ENCODE peak calls at places on chromosomes 16 and 17, in four cellular contexts. N is K562, Y is HepG2, G is GM12878. B is an unnamed sample.

GRCh38 chr16:85423631-85424030 is 189.5 kb upstream of the GSE1 start:
- DNase-seq in N (no peak), Y (no peak), G (no peak), B (no peak)

GRCh38 chr17:44130693-44131349 is 7.4 kb upstream of the HDAC5 start:
- DNase-seq in N (no peak), Y (peak; percentile 67), G (no peak), B (no peak)

GRCh38 chr17:6724009-6724408 is 10.8 kb upstream of the SLC13A5 start:
- DNase-seq in N (no peak), Y (no peak), G (no peak), B (no peak)

GRCh38 chr17:49063652-49064051 is 66.5 kb downstream of the IGF2BP1 start:
- DNase-seq in N (no peak), Y (no peak), G (no peak), B (no peak)

GRCh38 chr17:40953876-40954275 is 12.9 kb downstream of the KRT39 start:
- DNase-seq in N (no peak), Y (no peak), G (no peak), B (no peak)

GRCh38 chr16:71846443-71846842 is 667 bp downstream of the ATXN1L start:
- DNase-seq in N (no peak), Y (no peak), G (no peak), B (peak; percentile 20)

GRCh38 chr17:39934324-39934723 is 6.8 kb downstream of the LRRC3C start:
- DNase-seq in N (no peak), Y (peak; percentile 61), G (no peak), B (no peak)

GRCh38 chr16:75575976-75576375 is 9.8 kb downstream of the GABARAPL2 start:
- DNase-seq in N (no peak), Y (no peak), G (no peak), B (no peak)

GRCh38 chr17:31508310-31509094 is 117.0 kb downstream of the RAB11FIP4 start:
- DNase-seq in N (peak; percentile 69), Y (peak; percentile 32), G (peak; percentile 69), B (no peak)

GRCh38 chr16:54938351-54939346 is 8.0 kb downstream of the IRX5 start:
- DNase-seq in N (no peak), Y (no peak), G (no peak), B (no peak)

GRCh38 chr17:32283745-32284207 is 18.1 kb downstream of the RHBDL3 start:
- DNase-seq in N (no peak), Y (no peak), G (no peak), B (no peak)

GRCh38 chr17:50205111-50205821 is 3.8 kb upstream of the COL1A1 start:
- DNase-seq in N (no peak), Y (no peak), G (no peak), B (no peak)

GRCh38 chr16:66524601-66525164 is 25.2 kb downstream of the TK2 start:
- DNase-seq in N (peak; percentile 47), Y (no peak), G (peak; percentile 85), B (no peak)

GRCh38 chr17:69761767-69762321 is 313.2 kb upstream of the KCNJ16 start:
- DNase-seq in N (no peak), Y (peak; percentile 9), G (no peak), B (no peak)

GRCh38 chr17:72602517-72603345 is 481.9 kb downstream of the SOX9 start:
- DNase-seq in N (no peak), Y (no peak), G (no peak), B (no peak)

DNA sequence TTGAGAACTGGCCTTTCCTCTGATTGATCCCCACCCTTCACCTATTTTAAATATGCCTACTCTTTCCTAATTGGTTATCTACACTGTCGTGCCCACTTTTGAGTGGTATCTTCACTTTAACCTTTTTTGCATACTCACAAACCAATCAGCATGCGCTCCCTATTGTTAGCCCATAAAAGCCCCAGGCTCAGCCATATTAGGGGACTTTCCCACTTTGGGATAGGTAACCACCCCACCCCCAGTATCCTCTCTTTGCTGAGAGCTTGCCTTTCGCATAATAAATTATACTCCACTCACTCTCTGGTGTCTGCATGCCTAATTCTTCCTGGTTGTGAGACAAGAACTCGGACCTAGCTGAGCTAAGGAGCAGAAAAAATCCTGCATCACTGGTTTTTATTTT is 59.5 kb upstream of the NOL11 start:
- DNase-seq in N (no peak), Y (no peak), G (no peak), B (no peak)
- TF ChIP-seq SP1 in N (no peak), Y (no peak), G (no peak), B (no peak)

DNA sequence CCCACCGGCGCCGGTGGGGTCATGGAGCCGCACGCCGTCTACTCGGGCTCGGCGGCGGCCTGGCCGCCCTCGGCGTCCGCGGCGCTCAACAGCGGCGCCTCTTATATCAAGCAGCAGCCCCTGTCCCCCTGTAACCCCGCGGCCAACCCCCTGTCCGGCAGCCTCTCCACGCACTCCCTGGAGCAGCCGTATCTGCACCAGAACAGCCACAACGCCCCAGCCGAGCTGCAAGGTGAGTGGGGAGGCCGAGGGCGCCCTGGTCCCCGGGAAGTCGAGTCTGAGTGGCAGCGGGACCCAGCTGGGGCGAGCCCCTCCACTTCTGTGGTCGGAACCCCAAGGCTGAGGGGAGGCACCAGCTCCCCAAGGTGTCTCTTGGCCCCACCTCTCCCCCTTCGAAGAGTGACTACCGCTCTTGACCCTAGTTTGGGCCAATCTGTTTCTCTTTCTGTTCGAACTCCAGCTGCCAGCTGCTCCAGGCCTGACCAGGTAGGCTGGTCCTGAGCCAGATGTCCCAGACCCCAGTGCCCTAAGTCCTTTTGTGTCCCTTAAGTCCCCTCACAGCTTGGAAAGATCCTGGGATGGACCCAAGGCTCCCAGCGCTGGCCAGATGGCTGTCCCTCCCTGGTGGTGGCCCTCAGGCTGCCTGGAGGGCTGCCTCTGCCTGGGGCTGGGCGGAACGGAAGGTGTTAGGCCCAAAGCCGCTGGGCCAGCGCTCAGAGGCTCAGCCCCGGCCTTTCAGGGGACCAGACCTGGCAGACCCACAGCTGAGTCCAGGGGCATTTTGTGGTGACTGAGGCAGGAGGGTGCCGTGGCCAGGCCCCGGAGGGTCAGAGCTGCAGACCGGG is 1.2 kb downstream of the FOXF1 start:
- DNase-seq in N (no peak), Y (no peak), G (no peak), B (no peak)
- TF ChIP-seq TARDBP in N (no peak), Y (no peak), G (no peak), B (no peak)

GRCh38 chr17:78591263-78591671 is 14.1 kb upstream of the DNAH17 start:
- DNase-seq in N (no peak), Y (no peak), G (no peak), B (no peak)
- TF ChIP-seq SP1 in N (no peak), Y (no peak), G (no peak), B (no peak)

GRCh38 chr17:67554634-67555033 is 163.1 kb upstream of the NOL11 start:
- DNase-seq in N (no peak), Y (no peak), G (no peak), B (no peak)
- TF ChIP-seq TARDBP in N (no peak), Y (no peak), G (no peak), B (no peak)

GRCh38 chr16:56950455-56950854 is 11.3 kb upstream of the CETP start:
- DNase-seq in N (no peak), Y (no peak), G (no peak), B (no peak)

GRCh38 chr16:56950051-56950450 is 11.7 kb upstream of the CETP start:
- DNase-seq in N (no peak), Y (no peak), G (no peak), B (no peak)

GRCh38 chr16:56953006-56953405 is 8.7 kb upstream of the CETP start:
- DNase-seq in N (no peak), Y (no peak), G (no peak), B (no peak)

GRCh38 chr16:56948234-56948633 is 13.5 kb upstream of the CETP start:
- DNase-seq in N (no peak), Y (no peak), G (no peak), B (no peak)

DNA sequence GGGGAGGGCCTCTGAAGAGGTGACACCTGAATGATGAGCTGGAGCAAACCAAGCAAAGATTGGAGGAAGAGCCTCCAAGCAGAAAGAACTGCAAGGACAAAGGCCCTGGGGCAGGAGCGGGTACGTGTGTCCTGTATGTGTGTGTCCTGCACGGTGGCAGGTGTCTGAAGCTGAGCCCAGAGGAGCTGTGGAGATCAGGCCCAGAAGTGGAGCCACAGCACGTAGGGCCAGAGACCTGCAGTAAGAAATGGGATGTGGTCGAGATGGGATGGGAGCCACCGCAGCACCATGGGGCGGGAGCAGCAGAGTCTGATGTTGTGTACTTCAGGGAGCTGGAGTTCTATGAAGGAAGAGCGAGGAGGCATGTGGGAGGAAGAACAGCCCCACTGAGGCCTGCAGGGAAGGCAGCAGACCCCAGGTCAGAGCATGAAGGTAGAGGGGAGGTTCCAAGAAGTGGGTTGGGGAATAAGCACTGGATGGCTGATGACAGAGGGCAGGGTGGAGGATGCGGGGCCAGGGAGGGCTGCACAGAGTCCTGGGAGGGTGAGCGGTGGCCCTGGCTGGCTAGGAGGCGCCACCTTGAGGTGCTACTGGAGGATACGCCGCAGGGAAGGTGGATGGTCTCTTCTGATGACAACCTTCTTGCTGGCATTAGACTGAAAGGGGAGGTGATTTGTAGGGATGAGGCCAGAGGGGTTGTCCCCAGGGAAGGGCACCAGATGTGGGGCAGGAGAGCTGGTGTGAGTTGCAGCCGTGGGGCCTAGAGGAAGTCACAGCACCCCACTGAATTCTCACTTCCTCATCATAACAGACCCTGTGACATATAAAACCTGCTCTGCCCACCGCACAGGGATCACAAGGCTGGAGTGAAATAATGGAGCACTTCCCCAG is 10.6 kb upstream of the CETP start:
- DNase-seq in N (peak; percentile 71), Y (peak; percentile 61), G (no peak), B (peak; percentile 72)
- TF ChIP-seq SP1 in N (no peak), Y (no peak), G (peak; percentile 42), B (no peak)